ENCODE peak calls at places on chromosome 6, in eight cellular contexts. I is progenitor cell of endocrine pancreas, F is fibroblast of pulmonary artery, B is body of pancreas, J is HFFc6, Z is OCI-LY7, V is upper lobe of right lung, S is neural progenitor cell. Y is an unnamed sample.

GRCh38 chr6:159727717-159728440 is 573 bp downstream of the WTAP start:
- DNase-seq in J (peak), F (peak), V (no peak), Z (peak), I (peak), S (no peak), B (no peak), Y (peak)

GRCh38 chr6:5950448-5950847 is 56.3 kb downstream of the NRN1 start:
- DNase-seq in B (peak), S (peak), V (no peak), I (no peak), Z (peak), J (no peak), F (no peak), Y (peak)

GRCh38 chr6:111113731-111114438 is 26.6 kb downstream of the SLC16A10 start:
- DNase-seq in F (peak), V (no peak), I (no peak), S (peak), B (peak), J (peak), Z (no peak), Y (no peak)

GRCh38 chr6:17281100-17281496 is at the start of gene RBM24:
- DNase-seq in Z (no peak), S (peak), B (peak), I (peak), F (peak), J (peak), V (peak), Y (peak)

GRCh38 chr6:70166088-70166958 is 136.6 kb downstream of the COL9A1 start:
- DNase-seq in V (peak), B (peak), Z (peak), I (peak), F (peak), S (peak), J (peak), Y (peak)

GRCh38 chr6:47188588-47189021 is 121.1 kb downstream of the TNFRSF21 start:
- DNase-seq in F (peak), B (peak), I (no peak), J (peak), Z (no peak), V (no peak), S (no peak), Y (no peak)

GRCh38 chr6:132818404-132819359 is 4.3 kb downstream of the RPS12 start:
- DNase-seq in S (no peak), J (peak), I (no peak), B (no peak), F (peak), V (no peak), Z (peak), Y (no peak)

GRCh38 chr6:8483650-8484049 is 48.3 kb upstream of the SLC35B3 start:
- DNase-seq in I (no peak), J (no peak), F (no peak), V (no peak), B (no peak), S (no peak), Z (no peak), Y (no peak)

GRCh38 chr6:20286968-20287565 is 74.8 kb upstream of the MBOAT1 start:
- DNase-seq in V (no peak), Z (no peak), J (no peak), I (no peak), B (no peak), F (no peak), S (no peak), Y (no peak)

GRCh38 chr6:97548354-97548753 is 265.3 kb upstream of the MMS22L start:
- DNase-seq in V (no peak), Z (no peak), S (no peak), F (no peak), J (no peak), B (no peak), I (no peak), Y (no peak)

GRCh38 chr6:11755725-11756124 is 22.9 kb downstream of the ADTRP start:
- DNase-seq in Z (no peak), S (no peak), J (no peak), I (no peak), F (no peak), B (no peak), V (no peak), Y (no peak)

GRCh38 chr6:13765570-13765969 is 48.8 kb downstream of the MCUR1 start:
- DNase-seq in I (no peak), Z (no peak), V (no peak), F (no peak), J (peak), S (no peak), B (no peak), Y (no peak)

GRCh38 chr6:170264086-170264485 is 26.8 kb downstream of the DLL1 start:
- DNase-seq in J (no peak), F (no peak), S (no peak), I (no peak), V (no peak), B (no peak), Z (no peak), Y (no peak)

GRCh38 chr6:147821266-147821665 is 312.8 kb downstream of the SAMD5 start:
- DNase-seq in Z (no peak), F (no peak), V (no peak), S (peak), B (no peak), J (no peak), I (no peak), Y (no peak)

GRCh38 chr6:165704001-165704748 is 41.1 kb upstream of the PDE10A start:
- DNase-seq in B (no peak), V (no peak), S (peak), I (no peak), Z (no peak), J (no peak), F (peak), Y (no peak)

GRCh38 chr6:123064038-123064437 is 68.0 kb downstream of the CLVS2 start:
- DNase-seq in I (no peak), Z (no peak), S (no peak), V (no peak), J (no peak), F (peak), B (no peak), Y (no peak)

GRCh38 chr6:84033523-84034451 is at the start of gene MRAP2:
- DNase-seq in B (peak), Z (no peak), S (peak), J (no peak), I (peak), F (peak), V (peak), Y (peak)

GRCh38 chr6:150087336-150087735 is 18.4 kb upstream of the ULBP3 start:
- DNase-seq in J (no peak), S (no peak), Z (no peak), V (no peak), F (no peak), B (no peak), I (no peak), Y (no peak)

GRCh38 chr6:165110871-165111270 is 198.5 kb downstream of the C6orf118 start:
- DNase-seq in I (no peak), Z (no peak), S (no peak), J (no peak), F (no peak), B (no peak), V (no peak), Y (no peak)

GRCh38 chr6:7684843-7685242 is 41.1 kb upstream of the BMP6 start:
- DNase-seq in J (no peak), F (no peak), Z (no peak), B (no peak), V (no peak), S (peak), I (no peak), Y (no peak)

GRCh38 chr6:133889557-133890301 is 816 bp downstream of the TCF21 start:
- DNase-seq in F (peak), I (peak), Z (no peak), V (no peak), B (no peak), J (no peak), S (peak), Y (peak)

GRCh38 chr6:170250981-170251775 is 39.7 kb downstream of the DLL1 start:
- DNase-seq in J (no peak), S (no peak), V (no peak), Z (no peak), I (no peak), B (peak), F (no peak), Y (no peak)

GRCh38 chr6:75530696-75531095 is 37.1 kb upstream of the FILIP1 start:
- DNase-seq in J (no peak), Z (no peak), B (no peak), F (peak), S (no peak), I (no peak), V (no peak), Y (no peak)

GRCh38 chr6:160972111-160972510 is 19.5 kb upstream of the MAP3K4 start:
- DNase-seq in Z (no peak), F (peak), I (no peak), J (peak), B (no peak), S (no peak), V (no peak), Y (no peak)

GRCh38 chr6:84774174-84775158 is 10.1 kb upstream of the TBX18 start:
- DNase-seq in I (peak), V (peak), Z (no peak), J (peak), F (peak), S (peak), B (peak), Y (peak)

GRCh38 chr6:48315051-48315719 is 204.2 kb upstream of the PTCHD4 start:
- DNase-seq in Z (no peak), V (no peak), B (no peak), S (no peak), F (no peak), I (no peak), J (no peak), Y (no peak)

GRCh38 chr6:29602564-29603361 is 17.8 kb downstream of the OR2H2 start:
- DNase-seq in I (no peak), V (no peak), S (peak), J (peak), B (no peak), F (peak), Z (peak), Y (peak)

GRCh38 chr6:118748311-118749062 is 97.1 kb upstream of the CEP85L start:
- DNase-seq in B (peak), Z (no peak), F (no peak), V (peak), I (no peak), J (peak), S (peak), Y (no peak)

GRCh38 chr6:107567643-107568042 is 77.7 kb downstream of the SOBP start:
- DNase-seq in F (no peak), Z (no peak), B (no peak), I (no peak), J (no peak), V (no peak), S (no peak), Y (no peak)

GRCh38 chr6:65569505-65569904 is 137.5 kb downstream of the EYS start:
- DNase-seq in S (no peak), Z (no peak), I (no peak), F (no peak), J (no peak), B (no peak), V (no peak), Y (no peak)

GRCh38 chr6:80488190-80488589 is 381.7 kb downstream of the BCKDHB start:
- DNase-seq in J (no peak), Z (no peak), V (no peak), B (no peak), I (no peak), F (no peak), S (no peak), Y (no peak)

GRCh38 chr6:75991941-75992340 is 80.5 kb downstream of the IMPG1 start:
- DNase-seq in S (peak), J (no peak), B (peak), I (no peak), Z (no peak), V (no peak), F (no peak), Y (no peak)

GRCh38 chr6:168417158-168417557 is 23.8 kb upstream of the SMOC2 start:
- DNase-seq in I (no peak), V (peak), B (peak), Z (no peak), J (no peak), F (no peak), S (peak), Y (no peak)

GRCh38 chr6:136334465-136334846 is 44.8 kb upstream of the BCLAF1 start:
- DNase-seq in F (no peak), V (no peak), B (no peak), S (no peak), Z (no peak), I (no peak), J (no peak), Y (no peak)

GRCh38 chr6:149459761-149460160 is 25.1 kb downstream of the ZC3H12D start:
- DNase-seq in I (no peak), J (no peak), B (no peak), S (no peak), V (no peak), F (no peak), Z (no peak), Y (no peak)

GRCh38 chr6:25314776-25315175 is 35.6 kb downstream of the CARMIL1 start:
- DNase-seq in S (no peak), F (no peak), V (no peak), Z (no peak), I (no peak), J (no peak), B (no peak), Y (no peak)

GRCh38 chr6:25315194-25315593 is 36.0 kb downstream of the CARMIL1 start:
- DNase-seq in Z (no peak), I (no peak), J (no peak), S (peak), B (no peak), F (no peak), V (no peak), Y (no peak)

GRCh38 chr6:25311251-25311910 is 32.2 kb downstream of the CARMIL1 start:
- DNase-seq in F (peak), V (no peak), J (peak), Z (no peak), S (peak), B (no peak), I (no peak), Y (no peak)

GRCh38 chr6:25312034-25312620 is 33.0 kb downstream of the CARMIL1 start:
- DNase-seq in F (peak), J (peak), B (no peak), I (no peak), Z (no peak), V (no peak), S (no peak), Y (no peak)

GRCh38 chr6:25312703-25313102 is 33.5 kb downstream of the CARMIL1 start:
- DNase-seq in S (no peak), B (no peak), Z (peak), V (no peak), F (peak), I (no peak), J (peak), Y (no peak)
- TF ChIP-seq CTCF in S (no peak), B (no peak), Z (no peak), V (no peak), F (peak), I (no peak), J (peak), Y (no peak)

DNA sequence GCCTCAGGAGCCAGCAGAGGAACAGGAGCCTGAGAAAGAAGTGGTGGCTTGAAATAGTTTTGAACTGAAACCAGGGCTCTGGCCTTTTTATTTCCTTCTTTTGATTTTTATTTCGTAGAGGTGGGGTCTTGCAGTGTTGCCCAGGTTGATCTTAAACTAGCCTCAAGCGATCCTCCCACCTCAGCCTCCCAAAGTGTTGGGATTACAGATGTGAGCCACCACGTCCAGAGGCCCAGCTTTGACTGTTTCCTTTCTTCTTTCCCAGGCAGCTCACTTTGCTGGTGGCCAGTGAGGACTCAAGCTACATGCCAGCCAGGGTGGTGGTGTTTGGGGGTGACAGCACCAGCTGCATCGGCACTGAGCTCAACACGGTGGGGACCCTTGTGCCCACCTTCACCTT is 20.5 kb downstream of the CUL9 start:
- DNase-seq in I (no peak), Z (no peak), F (no peak), S (no peak), B (no peak), V (peak), J (no peak), Y (no peak)
- TF ChIP-seq CTCF in I (no peak), Z (no peak), F (no peak), S (no peak), B (no peak), V (no peak), J (no peak), Y (no peak)

DNA sequence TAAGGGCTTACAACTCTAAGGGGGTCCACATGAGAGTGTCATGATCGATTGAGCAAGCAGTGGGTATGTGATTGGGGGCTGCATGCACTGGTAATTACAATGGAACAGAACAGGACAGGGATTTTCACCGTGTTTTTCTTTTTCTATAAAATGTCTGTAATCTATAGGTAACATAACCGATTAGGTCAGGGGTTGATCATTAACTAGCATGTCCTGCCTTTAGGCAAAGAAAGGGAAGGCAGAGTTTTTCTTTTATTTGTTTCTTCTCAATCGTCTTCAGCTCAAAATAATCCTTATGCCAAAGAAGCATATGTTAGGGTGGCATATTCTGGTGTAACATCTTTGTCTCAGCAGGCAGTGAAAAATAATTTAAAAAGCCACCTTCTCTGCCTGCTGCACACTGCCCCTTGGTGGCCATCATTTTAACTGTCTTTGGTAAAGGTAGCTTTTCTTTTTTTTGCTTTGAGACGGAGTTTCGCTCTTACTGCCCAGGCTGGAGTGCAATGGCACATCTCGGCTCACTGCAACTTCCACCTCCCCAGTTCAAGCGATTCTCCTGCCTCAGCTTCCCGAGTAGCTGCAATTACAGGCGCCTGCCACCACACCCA is 9.7 kb upstream of the CEP43 start:
- DNase-seq in S (peak), I (no peak), B (no peak), J (peak), V (no peak), F (peak), Z (peak), Y (peak)
- TF ChIP-seq CTCF in S (peak), I (peak), B (peak), J (peak), V (peak), F (peak), Z (peak), Y (peak)

DNA sequence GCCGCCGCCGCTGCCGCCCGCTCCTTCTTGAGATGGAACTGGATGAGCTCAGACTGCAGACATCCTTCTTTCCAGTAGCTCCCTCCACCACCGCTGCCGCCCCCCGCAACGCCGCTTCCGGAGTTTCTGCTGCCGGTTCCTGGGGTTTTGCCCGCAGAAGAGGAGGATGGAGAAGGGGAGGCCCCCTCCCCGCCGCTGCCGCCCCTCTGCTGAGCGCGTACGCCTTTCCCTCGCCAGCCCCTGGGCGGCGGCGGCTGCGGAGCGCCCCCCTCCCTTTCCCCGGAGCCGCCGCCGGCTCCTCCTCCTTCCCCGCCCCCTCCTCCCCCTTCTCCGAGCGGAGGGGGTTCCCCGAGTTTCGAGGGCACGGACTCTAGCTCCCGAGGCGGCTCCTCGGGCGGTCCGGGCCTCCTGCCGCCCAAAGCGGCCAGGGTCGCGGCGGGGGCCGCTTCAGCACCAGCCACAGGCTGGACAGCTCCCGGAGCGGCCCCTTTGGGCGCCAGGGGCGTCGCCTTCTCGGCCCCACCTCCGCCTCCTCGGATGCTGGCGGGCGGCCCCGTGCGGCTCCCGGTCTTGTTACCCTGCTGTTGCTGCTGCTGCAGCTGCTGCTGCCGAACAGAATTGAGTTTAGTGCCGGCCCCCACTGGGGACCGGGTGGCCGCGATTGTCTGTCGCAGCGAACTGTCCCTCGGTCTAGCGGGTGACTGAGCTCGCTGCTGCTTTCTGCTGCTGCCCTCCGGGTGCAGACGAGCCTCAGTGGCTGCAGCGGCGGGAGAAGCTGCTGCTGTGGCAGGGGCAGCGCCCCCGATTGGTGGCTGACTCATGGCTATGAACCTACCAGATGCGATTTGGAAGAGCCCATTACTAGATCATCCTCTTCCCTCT is 3.1 kb downstream of the MTCL3 start:
- DNase-seq in Z (peak), B (peak), V (peak), F (peak), J (peak), S (peak), I (peak), Y (peak)
- TF ChIP-seq CTCF in Z (no peak), B (no peak), V (no peak), F (no peak), J (no peak), S (no peak), I (no peak), Y (no peak)

GRCh38 chr6:39731565-39731964 is 6.4 kb upstream of the KIF6 start:
- DNase-seq in F (no peak), S (peak), V (no peak), I (no peak), J (no peak), B (no peak), Z (no peak), Y (no peak)
- TF ChIP-seq CTCF in F (no peak), S (peak), V (no peak), I (no peak), J (no peak), B (no peak), Z (no peak), Y (no peak)

GRCh38 chr6:162907876-162908481 is 180.2 kb downstream of the PACRG start:
- DNase-seq in J (peak), V (no peak), F (peak), S (peak), I (no peak), B (no peak), Z (peak), Y (no peak)
- TF ChIP-seq CTCF in J (peak), V (peak), F (peak), S (peak), I (peak), B (peak), Z (peak), Y (peak)

GRCh38 chr6:79133173-79133572 is 55.1 kb upstream of the PHIP start:
- DNase-seq in J (no peak), S (no peak), F (no peak), I (no peak), B (no peak), V (no peak), Z (no peak), Y (no peak)

DNA sequence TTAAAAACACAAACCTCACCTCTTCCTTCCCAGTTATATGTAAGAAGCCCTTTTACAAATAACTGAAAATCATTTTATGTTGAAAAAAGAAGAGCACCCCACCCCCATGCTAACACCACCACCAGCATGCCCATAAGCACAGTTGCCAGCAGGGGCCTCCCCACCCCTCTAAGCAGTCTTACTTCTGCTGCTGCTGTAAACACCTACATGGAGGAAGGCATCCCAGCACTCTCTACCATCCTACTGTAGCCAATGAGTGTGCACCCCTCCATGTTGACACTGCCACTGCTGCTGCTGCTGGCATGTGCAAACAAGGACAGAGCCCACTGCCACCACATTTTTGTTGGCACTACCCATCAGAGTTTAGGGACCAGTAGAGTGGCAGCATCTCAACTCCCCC is 49.6 kb upstream of the PHIP start:
- DNase-seq in S (peak), F (no peak), Z (no peak), I (no peak), V (no peak), J (no peak), B (no peak), Y (no peak)
- TF ChIP-seq CTCF in S (peak), F (no peak), Z (peak), I (peak), V (no peak), J (no peak), B (no peak), Y (no peak)

Y was measured in endothelial cell.